ENCODE peak calls at places on chromosomes 16 and 17, in four cellular contexts. O is uterus, P is body of pancreas, N is heart left ventricle. V is an unnamed sample.

GRCh38 chr17:42682400-42683384 is at the start of gene CNTNAP1:
- DNase-seq in O (peak), P (no peak), N (peak), V (no peak)

GRCh38 chr16:3444032-3444388 is 530 bp downstream of the NAA60 start:
- DNase-seq in O (no peak), P (no peak), N (no peak), V (no peak)

GRCh38 chr16:83968483-83968865 is 430 bp downstream of the NECAB2 start:
- DNase-seq in O (no peak), P (no peak), N (no peak), V (no peak)

GRCh38 chr17:10652984-10653680 is 4.0 kb downstream of the MYH3 start:
- DNase-seq in O (no peak), P (no peak), N (no peak), V (no peak)

GRCh38 chr16:57619606-57620315 is 8.7 kb upstream of the ADGRG1 start:
- DNase-seq in O (peak), P (peak), N (peak), V (no peak)

GRCh38 chr17:40072481-40073346 is 9.9 kb downstream of the THRA start:
- DNase-seq in O (peak), P (peak), N (no peak), V (no peak)

GRCh38 chr17:6660765-6661463 is 9.4 kb downstream of the C17orf100 start:
- DNase-seq in O (no peak), P (no peak), N (no peak), V (no peak)

GRCh38 chr16:28067604-28068382 is 4.3 kb upstream of the GSG1L start:
- DNase-seq in O (no peak), P (no peak), N (no peak), V (no peak)

GRCh38 chr17:47687748-47688147 is 6.2 kb upstream of the TBKBP1 start:
- DNase-seq in O (no peak), P (no peak), N (no peak), V (no peak)

GRCh38 chr16:80663078-80663477 is 122.3 kb downstream of the DYNLRB2 start:
- DNase-seq in O (no peak), P (no peak), N (no peak), V (no peak)

GRCh38 chr17:74584307-74584706 is 7.8 kb downstream of the CD300LD start:
- DNase-seq in O (no peak), P (no peak), N (no peak), V (no peak)

GRCh38 chr17:62652251-62653001 is 25.0 kb downstream of the MRC2 start:
- DNase-seq in O (peak), P (peak), N (peak), V (no peak)

GRCh38 chr16:3920206-3920605 is 39.7 kb upstream of the CREBBP start:
- DNase-seq in O (no peak), P (no peak), N (no peak), V (no peak)

GRCh38 chr17:28528329-28529011 is 22.3 kb downstream of the FOXN1 start:
- DNase-seq in O (no peak), P (no peak), N (no peak), V (no peak)

GRCh38 chr16:48126801-48127644 is 28.8 kb downstream of the ABCC12 start:
- DNase-seq in O (no peak), P (peak), N (no peak), V (peak)

GRCh38 chr17:4332296-4332970 is 34.0 kb downstream of the UBE2G1 start:
- DNase-seq in O (no peak), P (no peak), N (no peak), V (no peak)

GRCh38 chr17:30716461-30717289 is 107.8 kb downstream of the CRLF3 start:
- DNase-seq in O (no peak), P (no peak), N (no peak), V (no peak)

GRCh38 chr17:47253541-47254402 is at the start of gene ITGB3:
- DNase-seq in O (peak), P (peak), N (peak), V (peak)

GRCh38 chr17:81483085-81483861 is 29.3 kb downstream of the ACTG1 start:
- DNase-seq in O (no peak), P (peak), N (peak), V (peak)

GRCh38 chr17:45850011-45850410 is 5.3 kb downstream of the SPPL2C start:
- DNase-seq in O (no peak), P (no peak), N (no peak), V (no peak)

GRCh38 chr16:80285089-80285488 is 255.7 kb upstream of the DYNLRB2 start:
- DNase-seq in O (no peak), P (no peak), N (no peak), V (no peak)

GRCh38 chr16:24536671-24537070 is 2.7 kb upstream of the RBBP6 start:
- DNase-seq in O (no peak), P (no peak), N (no peak), V (no peak)

GRCh38 chr17:50666316-50666715 is 31.6 kb downstream of the ABCC3 start:
- DNase-seq in O (no peak), P (no peak), N (no peak), V (no peak)

GRCh38 chr16:35564889-35565288 is 2105.5 kb downstream of the TP53TG3F start:
- DNase-seq in O (no peak), P (no peak), N (no peak), V (no peak)

GRCh38 chr17:12977008-12977751 is 40.6 kb downstream of the ELAC2 start:
- DNase-seq in O (no peak), P (no peak), N (no peak), V (no peak)

GRCh38 chr16:83400234-83400633 is 407.5 kb upstream of the HSBP1 start:
- DNase-seq in O (no peak), P (no peak), N (no peak), V (no peak)

DNA sequence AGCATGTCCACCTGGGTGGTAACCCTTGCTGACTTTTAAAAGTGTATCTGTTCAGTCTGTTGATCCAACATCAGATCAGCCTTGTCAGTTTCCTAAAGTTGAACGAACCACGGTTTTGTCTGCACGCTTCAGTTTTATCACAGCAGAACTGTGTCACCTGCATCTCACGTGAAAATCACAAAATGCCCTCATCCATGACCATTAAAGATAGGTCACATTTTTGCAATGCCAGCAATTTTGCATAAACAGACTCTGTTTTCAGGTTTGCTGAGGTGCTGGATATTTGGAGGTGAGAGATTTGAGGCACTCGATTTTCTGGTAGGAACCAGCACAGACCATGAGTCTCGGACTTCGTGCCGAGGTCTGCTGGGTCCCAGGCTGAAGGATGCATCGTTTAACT is 3.0 kb downstream of the METRNL start:
- DNase-seq in O (no peak), P (no peak), N (no peak), V (no peak)
- H3K27ac ChIP-seq in O (peak), P (peak), N (no peak), V (no peak)

DNA sequence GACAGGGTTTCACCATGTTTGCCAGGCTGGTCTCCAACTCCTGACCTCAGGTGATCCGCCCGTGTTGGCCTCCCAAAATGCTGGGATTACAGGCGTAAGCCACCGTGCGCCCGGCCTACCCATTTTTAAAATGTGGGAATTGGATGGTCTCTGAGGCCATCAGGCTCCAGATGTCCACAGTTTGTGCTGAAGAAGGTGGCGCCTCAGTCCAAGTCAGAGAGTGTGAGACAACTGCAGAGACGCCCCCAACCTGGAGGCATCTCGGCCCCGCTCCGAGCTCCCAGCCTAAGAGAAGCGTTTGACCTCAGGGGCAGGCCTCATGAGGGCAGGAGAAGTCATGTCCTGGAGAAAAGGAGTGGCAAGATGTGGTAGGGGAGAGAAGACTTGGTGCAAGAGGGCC is 146.5 kb downstream of the MRM1 start:
- DNase-seq in O (no peak), P (no peak), N (no peak), V (no peak)
- TF ChIP-seq CTCF in O (no peak), P (no peak), N (no peak), V (no peak)

GRCh38 chr16:87701066-87701425 is 64.7 kb downstream of the KLHDC4 start:
- DNase-seq in O (no peak), P (no peak), N (no peak), V (no peak)
- TF ChIP-seq POLR2A in O (no peak), P (no peak), N (no peak), V (no peak)

DNA sequence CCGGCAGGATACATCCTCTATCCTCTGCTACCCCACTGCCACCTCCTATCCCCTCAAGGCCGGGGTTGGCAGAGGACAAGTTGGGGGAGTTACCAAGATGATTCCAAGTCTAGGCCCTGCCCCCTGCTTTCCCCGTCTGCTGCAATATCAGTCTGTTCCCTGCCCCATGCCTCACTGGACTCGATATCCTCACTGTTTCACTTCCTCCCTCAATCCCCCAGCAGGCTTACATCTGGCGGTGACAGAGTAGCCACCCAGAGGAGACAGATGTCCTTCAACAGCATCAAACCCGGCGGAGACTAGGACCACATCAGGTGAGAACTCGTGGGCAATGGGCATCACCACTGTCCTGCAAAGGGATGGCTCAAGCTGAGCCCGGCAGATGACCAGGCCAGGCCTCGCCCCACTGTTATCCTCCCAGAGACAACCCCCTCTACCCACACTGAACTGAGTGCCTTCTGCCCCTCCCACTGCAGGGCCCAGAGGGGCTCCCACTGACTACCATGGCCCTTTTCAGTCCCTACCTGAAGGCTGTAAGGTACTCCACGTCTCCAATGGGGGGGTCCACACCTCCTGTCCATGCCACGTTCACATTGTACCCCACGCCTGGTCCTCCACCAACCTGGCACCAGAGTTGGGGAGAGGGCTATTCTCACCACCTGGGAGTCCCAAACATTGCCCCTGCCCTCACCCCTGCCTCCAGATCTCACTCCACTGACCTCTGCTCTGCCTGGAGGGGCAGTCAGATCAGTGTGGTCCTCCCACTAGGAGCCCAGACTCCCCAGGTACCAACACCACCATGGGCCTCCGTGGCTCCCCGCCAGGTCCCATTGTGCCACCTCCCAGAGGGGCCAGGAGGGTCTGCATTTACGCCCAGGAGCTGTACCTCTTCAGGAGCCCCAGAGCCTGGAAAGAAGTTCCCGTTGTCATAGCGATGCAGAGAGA is 9.6 kb downstream of the G6PC3 start:
- DNase-seq in O (no peak), P (no peak), N (no peak), V (no peak)
- H3K27ac ChIP-seq in O (no peak), P (no peak), N (no peak), V (peak)

DNA sequence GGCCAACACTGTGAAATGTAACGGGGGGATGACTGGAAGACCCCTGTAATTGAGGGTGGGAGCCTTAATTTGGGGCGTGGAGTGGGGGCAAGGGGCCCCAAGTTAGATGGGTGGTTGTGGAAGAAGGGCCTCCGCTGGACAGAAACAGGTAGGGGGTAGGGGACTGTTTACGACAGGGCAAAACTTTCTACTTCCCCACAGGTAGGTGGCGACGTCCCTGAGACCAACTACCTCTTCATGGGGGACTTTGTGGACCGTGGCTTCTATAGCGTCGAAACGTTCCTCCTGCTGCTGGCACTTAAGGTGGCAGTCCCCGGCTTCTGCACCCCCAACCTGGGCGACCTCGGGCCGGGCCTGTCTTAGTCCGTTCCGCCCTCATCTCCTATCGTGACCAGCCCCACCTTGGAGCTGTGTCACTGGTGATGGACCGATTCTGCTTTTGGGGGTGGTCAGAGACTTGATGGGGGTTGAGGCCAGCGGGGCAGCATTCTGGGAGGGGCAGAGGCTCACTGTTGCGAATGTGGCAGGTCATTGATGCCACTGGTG is 6.8 kb downstream of the PPP4C start:
- DNase-seq in O (no peak), P (no peak), N (no peak), V (no peak)
- TF ChIP-seq CTCF in O (no peak), P (no peak), N (no peak), V (no peak)